ENCODE peak calls at places on chromosome 10, in nine cellular contexts. D is left lung, F is left ventricle myocardium inferior, B is GM23338, P is cardiac muscle cell, N is adrenal gland, J is upper lobe of right lung, W is A549, V is heart right ventricle. A is an unnamed sample.

GRCh38 chr10:75508814-75509306 is 77.4 kb downstream of the LRMDA start:
- DNase-seq in D (no peak), F (no peak), V (no peak), J (no peak), B (no peak), W (no peak), P (peak; percentile 36), N (no peak), A (no peak)

GRCh38 chr10:11176746-11177145 is 159.1 kb downstream of the CELF2 start:
- DNase-seq in J (no peak), D (no peak), F (no peak), V (no peak), N (no peak), W (no peak), B (no peak), P (no peak), A (no peak)

GRCh38 chr10:51176976-51177690 is 102.8 kb downstream of the PRKG1 start:
- DNase-seq in F (no peak), D (no peak), P (peak; percentile 74), W (no peak), V (no peak), N (no peak), J (no peak), B (no peak), A (no peak)

GRCh38 chr10:34323197-34323596 is 491.9 kb downstream of the PARD3 start:
- DNase-seq in J (no peak), N (no peak), F (no peak), D (no peak), V (no peak), W (no peak), P (peak; percentile 21), B (no peak), A (no peak)

GRCh38 chr10:43823237-43823605 is 174.5 kb upstream of the ZNF32 start:
- DNase-seq in D (no peak), B (no peak), F (no peak), P (no peak), W (no peak), J (no peak), N (no peak), V (no peak), A (no peak)

GRCh38 chr10:72171175-72171630 is 44.6 kb upstream of the ANAPC16 start:
- DNase-seq in W (peak; percentile 97), D (no peak), V (no peak), B (no peak), P (peak; percentile 81), F (no peak), J (no peak), N (peak; percentile 47), A (peak; percentile 15)

GRCh38 chr10:11430421-11431275 is 180.8 kb downstream of the USP6NL start:
- DNase-seq in D (no peak), P (peak; percentile 4), F (no peak), B (no peak), W (no peak), J (no peak), V (no peak), N (no peak), A (no peak)

GRCh38 chr10:131203456-131204357 is 107.8 kb downstream of the TCERG1L start:
- DNase-seq in V (no peak), B (no peak), P (no peak), N (peak; percentile 11), J (no peak), F (no peak), W (no peak), D (peak; percentile 58), A (no peak)

GRCh38 chr10:71621263-71621751 is 98.3 kb downstream of the C10orf105 start:
- DNase-seq in D (peak; percentile 30), F (no peak), P (no peak), N (no peak), J (no peak), V (no peak), B (peak; percentile 67), W (no peak), A (no peak)

GRCh38 chr10:11336703-11337102 is 274.7 kb downstream of the USP6NL start:
- DNase-seq in N (no peak), W (no peak), V (no peak), F (no peak), B (peak; percentile 57), P (no peak), J (no peak), D (no peak), A (no peak)

GRCh38 chr10:98267894-98268693 is at the start of gene LOXL4:
- DNase-seq in B (peak; percentile 45), J (no peak), V (no peak), D (no peak), W (peak; percentile 21), N (peak; percentile 33), P (peak; percentile 40), F (no peak), A (no peak)

GRCh38 chr10:111990734-111991133 is 192.8 kb downstream of the GPAM start:
- DNase-seq in N (no peak), D (no peak), W (no peak), F (no peak), B (peak; percentile 51), P (no peak), J (no peak), V (no peak), A (peak; percentile 17)

GRCh38 chr10:44971419-44971818 is 7.2 kb downstream of the DEPP1 start:
- DNase-seq in B (no peak), W (no peak), V (no peak), J (no peak), D (no peak), F (no peak), N (no peak), P (no peak), A (no peak)

GRCh38 chr10:44970812-44971395 is 7.7 kb downstream of the DEPP1 start:
- DNase-seq in F (no peak), J (no peak), B (no peak), V (no peak), W (no peak), P (no peak), N (no peak), D (no peak), A (no peak)

GRCh38 chr10:44973323-44974081 is 5.1 kb downstream of the DEPP1 start:
- DNase-seq in J (no peak), F (no peak), N (no peak), B (peak; percentile 64), P (no peak), V (no peak), W (no peak), D (no peak), A (no peak)

GRCh38 chr10:44972874-44973306 is 5.7 kb downstream of the DEPP1 start:
- DNase-seq in D (no peak), V (no peak), W (no peak), P (no peak), J (no peak), N (no peak), F (no peak), B (no peak), A (no peak)

DNA sequence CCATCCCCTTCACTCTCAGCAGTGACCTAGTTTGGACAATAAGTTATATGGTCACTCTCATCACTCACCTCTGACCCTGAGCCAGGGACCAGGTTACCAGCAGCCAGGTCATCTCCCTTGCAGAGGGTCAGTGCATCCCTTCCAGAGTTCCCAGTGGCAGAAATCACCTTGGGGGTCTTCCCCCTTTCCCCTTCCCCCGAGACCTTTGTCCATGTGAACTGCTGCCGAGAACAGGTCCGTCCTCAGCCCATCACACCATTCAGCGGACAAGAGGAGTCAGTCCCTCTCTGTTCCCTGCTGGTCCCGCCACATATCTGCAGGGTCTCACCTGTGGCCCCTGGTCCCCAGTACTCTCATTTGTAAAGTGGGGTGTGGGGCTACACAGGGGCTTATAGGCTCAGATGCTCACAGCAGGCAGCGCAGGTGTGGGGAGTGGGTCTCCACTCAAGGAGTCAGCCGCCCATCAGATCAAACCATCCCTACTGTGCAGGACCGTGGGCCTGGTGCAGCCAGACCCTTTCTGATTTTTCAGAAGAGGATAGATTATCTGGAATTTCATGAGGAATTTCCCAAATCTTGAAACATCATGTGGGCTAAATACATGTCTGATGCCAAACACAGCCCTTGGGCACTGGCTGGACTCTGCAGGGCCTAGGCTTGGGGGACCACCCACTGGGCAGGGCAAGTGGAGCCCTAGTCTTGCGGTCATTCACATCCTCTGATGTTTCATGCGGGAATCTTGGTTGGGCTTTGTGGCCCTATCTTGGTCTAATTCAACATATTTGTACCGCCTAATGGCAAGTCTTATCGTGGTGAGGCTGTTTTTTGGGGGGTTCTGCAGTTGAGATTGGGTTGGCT is 6.4 kb downstream of the DEPP1 start:
- DNase-seq in F (no peak), J (no peak), W (no peak), V (no peak), N (no peak), P (no peak), D (no peak), B (no peak), A (no peak)
- H3K4me1 ChIP-seq in F (peaks cover 91% of the 10 kb centered on the region), J (peaks cover 40% of the 10 kb centered on the region), W (peaks cover 13% of the 10 kb centered on the region), V (peaks cover 86% of the 10 kb centered on the region), N (peaks cover 16% of the 10 kb centered on the region), P (peaks cover 33% of the 10 kb centered on the region), D (peaks cover 27% of the 10 kb centered on the region), B (peaks cover 32% of the 10 kb centered on the region), A (peaks cover 23% of the 10 kb centered on the region)

GRCh38 chr10:113563306-113564088 is 10.6 kb downstream of the HABP2 start:
- DNase-seq in P (peak; percentile 76), V (peak; percentile 55), W (peak; percentile 65), J (peak; percentile 88), N (peak; percentile 83), D (peak; percentile 92), F (peak; percentile 72), B (peak; percentile 89), A (peak; percentile 69)
- H3K4me3 ChIP-seq in P (no peak overlapping the region), V (peak overlapping the region; percentile 38), W (peak overlapping the region; percentile 30), J (peak overlapping the region; percentile 46), N (no peak overlapping the region), D (peak overlapping the region; percentile 20), F (peak overlapping the region; percentile 60), B (peak overlapping the region; percentile 17), A (peak overlapping the region; percentile 12)

GRCh38 chr10:121591186-121591585 is 7.1 kb downstream of the FGFR2 start:
- DNase-seq in B (no peak), F (no peak), D (no peak), V (no peak), J (no peak), W (no peak), N (no peak), P (no peak), A (no peak)
- H3K4me1 ChIP-seq in B (peaks cover 73% of the 10 kb centered on the region), F (no peaks in the 10 kb centered on the region), D (peaks cover 3% of the 10 kb centered on the region), V (no peaks in the 10 kb centered on the region), J (no peaks in the 10 kb centered on the region), W (no peaks in the 10 kb centered on the region), N (peaks cover 13% of the 10 kb centered on the region), P (peaks cover 42% of the 10 kb centered on the region), A (peaks cover 34% of the 10 kb centered on the region)

GRCh38 chr10:23063387-23064287 is 31.7 kb upstream of the MSRB2 start:
- DNase-seq in W (no peak), P (peak; percentile 56), J (no peak), N (no peak), B (no peak), F (no peak), D (peak; percentile 76), V (no peak), A (no peak)

GRCh38 chr10:23067337-23067736 is 28.0 kb upstream of the MSRB2 start:
- DNase-seq in B (no peak), P (no peak), N (no peak), V (no peak), F (no peak), W (no peak), D (no peak), J (no peak), A (no peak)

GRCh38 chr10:23064288-23065114 is 30.9 kb upstream of the MSRB2 start:
- DNase-seq in F (no peak), N (no peak), P (no peak), W (no peak), J (no peak), V (no peak), D (no peak), B (no peak), A (no peak)

GRCh38 chr10:23067939-23068775 is 27.2 kb upstream of the MSRB2 start:
- DNase-seq in F (peak; percentile 80), B (peak; percentile 94), N (peak; percentile 84), V (peak; percentile 62), D (peak; percentile 84), J (peak; percentile 84), P (peak; percentile 90), W (peak; percentile 83), A (peak; percentile 82)

GRCh38 chr10:23065549-23065948 is 29.8 kb upstream of the MSRB2 start:
- DNase-seq in B (no peak), D (peak; percentile 64), N (peak; percentile 87), W (peak; percentile 36), J (peak; percentile 79), P (peak; percentile 89), V (peak; percentile 82), F (peak; percentile 75), A (no peak)
- H3K4me3 ChIP-seq in B (no peak overlapping the region), D (no peak overlapping the region), N (no peak overlapping the region), W (no peak overlapping the region), J (no peak overlapping the region), P (no peak overlapping the region), V (no peak overlapping the region), F (no peak overlapping the region), A (no peak overlapping the region)